ENCODE peak calls at places on chromosomes 1 and 21, in eight cellular contexts. One of them, this sample, is unnamed.

GRCh38 chr1:40438391-40439015 is 11.8 kb upstream of the ZFP69B start:
- DNase-seq in lung: no peak
- DNase-seq in AG10803: peak; percentile 12
- DNase-seq in cardiac fibroblast: peak; percentile 46
- DNase-seq in brain microvascular endothelial cell: peak; percentile 29
- DNase-seq in fibroblast of the aortic adventitia: peak; percentile 24
- DNase-seq in adrenal gland: no peak
- DNase-seq in HFF-Myc: no peak
- DNase-seq in this sample: peak; percentile 44

GRCh38 chr1:41381691-41382530 is 20.7 kb downstream of the FOXO6 start:
- DNase-seq in lung: no peak
- DNase-seq in AG10803: peak; percentile 58
- DNase-seq in cardiac fibroblast: peak; percentile 51
- DNase-seq in brain microvascular endothelial cell: no peak
- DNase-seq in fibroblast of the aortic adventitia: no peak
- DNase-seq in adrenal gland: no peak
- DNase-seq in HFF-Myc: no peak
- DNase-seq in this sample: peak; percentile 28

GRCh38 chr1:23742670-23743286 is 493 bp upstream of the ELOA start:
- DNase-seq in lung: peak; percentile 35
- DNase-seq in AG10803: peak; percentile 29
- DNase-seq in cardiac fibroblast: peak; percentile 25
- DNase-seq in brain microvascular endothelial cell: no peak
- DNase-seq in fibroblast of the aortic adventitia: no peak
- DNase-seq in adrenal gland: peak; percentile 36
- DNase-seq in HFF-Myc: no peak
- DNase-seq in this sample: no peak

GRCh38 chr1:248811514-248812490 is 13.9 kb downstream of the SH3BP5L start:
- DNase-seq in lung: no peak
- DNase-seq in AG10803: no peak
- DNase-seq in cardiac fibroblast: no peak
- DNase-seq in brain microvascular endothelial cell: no peak
- DNase-seq in fibroblast of the aortic adventitia: no peak
- DNase-seq in adrenal gland: no peak
- DNase-seq in HFF-Myc: no peak
- DNase-seq in this sample: no peak

GRCh38 chr1:161706116-161706482 is 930 bp upstream of the FCRLA start:
- DNase-seq in lung: no peak
- DNase-seq in AG10803: peak; percentile 82
- DNase-seq in cardiac fibroblast: no peak
- DNase-seq in brain microvascular endothelial cell: peak; percentile 56
- DNase-seq in fibroblast of the aortic adventitia: no peak
- DNase-seq in adrenal gland: no peak
- DNase-seq in HFF-Myc: no peak
- DNase-seq in this sample: peak; percentile 88

GRCh38 chr1:12521096-12521495 is 96.9 kb downstream of the DHRS3 start:
- DNase-seq in lung: no peak
- DNase-seq in AG10803: peak; percentile 39
- DNase-seq in cardiac fibroblast: no peak
- DNase-seq in brain microvascular endothelial cell: no peak
- DNase-seq in fibroblast of the aortic adventitia: no peak
- DNase-seq in adrenal gland: no peak
- DNase-seq in HFF-Myc: peak; percentile 22
- DNase-seq in this sample: no peak

GRCh38 chr1:6178751-6179563 is 1.2 kb downstream of the CHD5 start:
- DNase-seq in lung: no peak
- DNase-seq in AG10803: no peak
- DNase-seq in cardiac fibroblast: no peak
- DNase-seq in brain microvascular endothelial cell: no peak
- DNase-seq in fibroblast of the aortic adventitia: no peak
- DNase-seq in adrenal gland: no peak
- DNase-seq in HFF-Myc: no peak
- DNase-seq in this sample: no peak

GRCh38 chr1:94068096-94068830 is 52.7 kb downstream of the ABCA4 start:
- DNase-seq in lung: no peak
- DNase-seq in AG10803: no peak
- DNase-seq in cardiac fibroblast: peak; percentile 28
- DNase-seq in brain microvascular endothelial cell: peak; percentile 79
- DNase-seq in fibroblast of the aortic adventitia: no peak
- DNase-seq in adrenal gland: peak; percentile 56
- DNase-seq in HFF-Myc: no peak
- DNase-seq in this sample: no peak

GRCh38 chr1:162541619-162542141 is 19.8 kb upstream of the UAP1 start:
- DNase-seq in lung: no peak
- DNase-seq in AG10803: peak; percentile 98
- DNase-seq in cardiac fibroblast: peak; percentile 97
- DNase-seq in brain microvascular endothelial cell: peak; percentile 93
- DNase-seq in fibroblast of the aortic adventitia: peak; percentile 99
- DNase-seq in adrenal gland: peak; percentile 46
- DNase-seq in HFF-Myc: peak; percentile 78
- DNase-seq in this sample: peak; percentile 98

GRCh38 chr1:27934818-27935549 is at the start of gene SMPDL3B:
- DNase-seq in lung: peak; percentile 82
- DNase-seq in AG10803: no peak
- DNase-seq in cardiac fibroblast: peak; percentile 9
- DNase-seq in brain microvascular endothelial cell: no peak
- DNase-seq in fibroblast of the aortic adventitia: no peak
- DNase-seq in adrenal gland: no peak
- DNase-seq in HFF-Myc: no peak
- DNase-seq in this sample: no peak

GRCh38 chr1:101039245-101039644 is 13.7 kb upstream of the DPH5 start:
- DNase-seq in lung: no peak
- DNase-seq in AG10803: no peak
- DNase-seq in cardiac fibroblast: peak; percentile 7
- DNase-seq in brain microvascular endothelial cell: peak; percentile 4
- DNase-seq in fibroblast of the aortic adventitia: no peak
- DNase-seq in adrenal gland: no peak
- DNase-seq in HFF-Myc: no peak
- DNase-seq in this sample: peak; percentile 3

DNA sequence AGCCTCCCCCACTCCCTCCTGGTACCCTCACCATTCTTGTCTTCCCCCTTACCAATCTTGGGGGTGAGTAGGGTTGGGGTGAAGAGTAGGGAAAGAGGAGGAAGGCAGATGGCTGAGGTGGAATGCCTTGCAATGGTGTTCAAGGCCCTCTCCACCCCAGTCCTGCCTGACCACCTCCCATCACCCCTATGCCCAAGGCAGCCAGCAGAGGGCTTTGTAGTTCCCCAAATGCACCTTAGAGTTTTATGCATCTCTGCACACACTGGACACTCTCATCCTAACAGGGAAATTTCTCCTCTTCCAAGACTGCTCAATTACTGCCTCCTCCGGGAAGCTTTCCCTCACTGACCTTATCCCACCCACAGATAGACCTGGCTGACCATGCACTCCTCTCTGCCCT is 15.4 kb downstream of the KIF17 start:
- DNase-seq in lung: no peak
- DNase-seq in AG10803: peak; percentile 17
- DNase-seq in cardiac fibroblast: peak; percentile 39
- DNase-seq in brain microvascular endothelial cell: no peak
- DNase-seq in fibroblast of the aortic adventitia: peak; percentile 34
- DNase-seq in adrenal gland: no peak
- DNase-seq in HFF-Myc: no peak
- DNase-seq in this sample: peak; percentile 28
- TF ChIP-seq CTCF in lung: no peak
- TF ChIP-seq CTCF in AG10803: peak; percentile 50
- TF ChIP-seq CTCF in cardiac fibroblast: peak; percentile 58
- TF ChIP-seq CTCF in brain microvascular endothelial cell: peak; percentile 72
- TF ChIP-seq CTCF in fibroblast of the aortic adventitia: peak; percentile 60
- TF ChIP-seq CTCF in adrenal gland: no peak
- TF ChIP-seq CTCF in HFF-Myc: peak; percentile 38
- TF ChIP-seq CTCF in this sample: peak; percentile 40

DNA sequence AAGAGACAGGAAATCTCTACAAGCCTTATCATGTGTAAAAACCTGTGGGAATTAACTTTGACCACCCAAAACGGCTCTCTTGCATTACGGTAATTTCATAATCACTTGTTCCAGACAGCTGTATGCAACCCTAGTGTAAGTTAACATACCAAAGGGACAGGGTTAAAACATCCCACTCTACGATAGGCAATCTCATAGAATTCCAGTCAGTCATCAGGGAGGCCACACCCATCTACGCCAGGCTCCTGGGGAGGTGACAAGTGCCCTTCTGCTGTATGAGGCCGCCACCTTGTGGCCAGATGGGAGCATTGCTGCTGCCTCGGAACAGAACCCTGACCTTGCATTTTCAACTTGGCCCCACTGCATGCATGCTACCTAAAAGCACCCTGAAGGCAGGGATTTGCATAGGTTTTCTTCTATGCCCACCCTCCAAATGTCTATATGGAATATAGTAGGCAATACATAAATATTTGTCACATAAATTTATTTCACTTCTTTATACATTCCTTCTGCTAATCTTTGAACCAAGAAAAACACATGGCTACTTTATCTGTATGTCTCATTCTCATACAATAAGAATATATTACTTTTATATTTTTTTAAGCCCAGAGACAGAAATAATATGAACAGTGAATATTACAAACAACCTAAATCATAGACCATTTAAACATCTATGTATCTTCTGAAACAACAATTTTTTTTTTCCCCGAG is 12.6 kb downstream of the HSF2BP start:
- DNase-seq in lung: peak; percentile 91
- DNase-seq in AG10803: peak; percentile 92
- DNase-seq in cardiac fibroblast: peak; percentile 96
- DNase-seq in brain microvascular endothelial cell: peak; percentile 91
- DNase-seq in fibroblast of the aortic adventitia: peak; percentile 95
- DNase-seq in adrenal gland: peak; percentile 87
- DNase-seq in HFF-Myc: peak; percentile 75
- DNase-seq in this sample: peak; percentile 92
- H3K4me3 ChIP-seq in lung: no peak overlapping the region
- H3K4me3 ChIP-seq in AG10803: no peak overlapping the region
- H3K4me3 ChIP-seq in cardiac fibroblast: no peak overlapping the region
- H3K4me3 ChIP-seq in brain microvascular endothelial cell: no peak overlapping the region
- H3K4me3 ChIP-seq in fibroblast of the aortic adventitia: no peak overlapping the region
- H3K4me3 ChIP-seq in adrenal gland: no peak overlapping the region
- H3K4me3 ChIP-seq in HFF-Myc: no peak overlapping the region
- H3K4me3 ChIP-seq in this sample: no peak overlapping the region

DNA sequence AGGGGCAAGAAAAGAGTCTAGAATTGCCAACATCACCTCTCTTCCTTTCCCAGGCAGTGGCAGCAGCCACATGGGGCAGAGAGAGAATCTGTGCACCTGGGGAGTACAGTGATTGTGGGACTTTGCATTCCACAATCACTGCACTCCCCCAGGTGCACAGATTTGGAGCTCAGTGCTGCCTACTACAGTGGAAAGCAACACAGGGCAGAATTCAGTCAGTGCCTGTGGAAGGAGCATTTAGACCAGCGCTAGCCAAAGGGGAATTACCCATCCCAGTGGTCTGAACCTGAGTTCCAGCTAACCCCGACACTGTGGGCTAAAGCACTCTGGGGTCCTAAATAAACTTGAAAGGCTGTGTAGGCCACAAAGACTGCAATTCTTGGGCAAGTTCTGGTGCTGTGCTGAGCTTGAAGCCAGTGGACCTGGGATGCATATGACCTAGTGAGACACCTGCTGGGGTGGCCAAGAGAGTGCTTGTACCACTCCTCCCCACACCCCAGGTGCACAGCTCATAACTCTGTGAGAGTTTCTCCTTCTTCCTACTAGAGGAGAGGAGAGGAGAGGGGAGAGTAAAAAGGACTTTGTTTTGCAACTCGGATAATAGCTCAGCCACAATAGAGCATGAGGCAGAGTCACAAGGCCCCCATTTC is 50.3 kb downstream of the NUP210L start:
- DNase-seq in lung: no peak
- DNase-seq in AG10803: no peak
- DNase-seq in cardiac fibroblast: no peak
- DNase-seq in brain microvascular endothelial cell: no peak
- DNase-seq in fibroblast of the aortic adventitia: no peak
- DNase-seq in adrenal gland: no peak
- DNase-seq in HFF-Myc: no peak
- DNase-seq in this sample: no peak
- TF ChIP-seq CTCF in lung: no peak
- TF ChIP-seq CTCF in AG10803: no peak
- TF ChIP-seq CTCF in cardiac fibroblast: no peak
- TF ChIP-seq CTCF in brain microvascular endothelial cell: no peak
- TF ChIP-seq CTCF in fibroblast of the aortic adventitia: no peak
- TF ChIP-seq CTCF in adrenal gland: no peak
- TF ChIP-seq CTCF in HFF-Myc: no peak
- TF ChIP-seq CTCF in this sample: no peak

DNA sequence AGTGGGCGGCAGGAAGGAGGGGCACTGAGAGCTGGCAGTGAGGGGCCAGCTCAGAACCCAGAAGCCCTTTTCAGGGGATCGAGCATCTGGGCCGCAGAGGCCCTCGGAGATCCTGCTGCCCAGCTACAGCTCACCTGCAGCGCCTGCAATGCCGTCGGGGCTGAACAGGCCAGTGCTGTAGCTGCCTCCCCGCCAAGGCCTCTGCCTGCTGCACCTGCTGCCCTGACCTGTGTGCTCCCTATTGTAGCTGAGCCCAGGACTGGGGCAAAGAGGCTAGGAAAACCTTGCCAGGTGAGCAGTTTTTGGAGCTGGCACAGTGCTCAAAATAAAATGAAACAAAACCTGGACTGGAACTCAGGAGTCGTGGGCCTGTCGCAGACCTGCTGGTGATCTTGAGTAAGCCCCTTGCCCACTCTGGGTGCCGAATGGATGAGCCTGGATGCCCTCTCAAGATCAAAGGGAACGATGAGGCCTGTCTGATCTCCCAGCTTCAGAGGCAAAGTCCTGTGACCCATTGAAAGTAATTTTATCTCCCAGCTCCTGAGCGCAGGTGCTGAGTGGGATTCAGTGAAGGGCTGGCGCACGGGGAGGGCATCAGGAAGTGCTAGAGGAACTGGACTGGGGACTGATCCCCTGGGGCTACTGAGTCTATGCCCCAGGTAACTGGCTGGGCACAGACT is 154.6 kb downstream of the FOXD2 start:
- DNase-seq in lung: peak; percentile 11
- DNase-seq in AG10803: no peak
- DNase-seq in cardiac fibroblast: no peak
- DNase-seq in brain microvascular endothelial cell: no peak
- DNase-seq in fibroblast of the aortic adventitia: no peak
- DNase-seq in adrenal gland: no peak
- DNase-seq in HFF-Myc: no peak
- DNase-seq in this sample: no peak
- H3K4me3 ChIP-seq in lung: no peak overlapping the region
- H3K4me3 ChIP-seq in AG10803: no peak overlapping the region
- H3K4me3 ChIP-seq in cardiac fibroblast: no peak overlapping the region
- H3K4me3 ChIP-seq in brain microvascular endothelial cell: no peak overlapping the region
- H3K4me3 ChIP-seq in fibroblast of the aortic adventitia: no peak overlapping the region
- H3K4me3 ChIP-seq in adrenal gland: no peak overlapping the region
- H3K4me3 ChIP-seq in HFF-Myc: no peak overlapping the region
- H3K4me3 ChIP-seq in this sample: no peak overlapping the region